ENCODE peak calls at places on chromosomes 4 and X, in ten cellular contexts. D, S, U, B, F, L, G, H, V and W are unnamed samples.

GRCh38 chrX:24371391-24371972 is 11.0 kb downstream of the SUPT20HL1 start:
- DNase-seq in F (peak; percentile 56), U (peak; percentile 28), V (peak; percentile 18), S (peak; percentile 74), G (peak; percentile 44), D (peak; percentile 32), B (peak; percentile 30), L (peak; percentile 48), H (peak; percentile 20), W (peak; percentile 67)

GRCh38 chr4:66926687-66927086 is 618.6 kb downstream of the CENPC start:
- DNase-seq in U (no peak), H (no peak), G (no peak), V (no peak), S (no peak), D (no peak), B (no peak), L (no peak), F (no peak), W (no peak)

GRCh38 chr4:69025191-69025998 is 70.9 kb upstream of the UGT2B7 start:
- DNase-seq in F (no peak), D (no peak), L (no peak), H (no peak), G (no peak), S (no peak), U (no peak), B (no peak), V (no peak), W (peak; percentile 12)

GRCh38 chr4:125703443-125703842 is 388.7 kb downstream of the FAT4 start:
- DNase-seq in B (no peak), G (no peak), H (no peak), S (no peak), U (peak; percentile 40), L (peak; percentile 50), V (no peak), D (no peak), F (no peak), W (peak; percentile 73)

GRCh38 chr4:66489370-66489769 is 819.1 kb upstream of the EPHA5 start:
- DNase-seq in H (no peak), G (no peak), V (no peak), F (no peak), D (no peak), L (peak; percentile 32), S (no peak), B (no peak), U (no peak), W (peak; percentile 23)

GRCh38 chrX:70433848-70434351 is 10.7 kb upstream of the DLG3 start:
- DNase-seq in B (peak; percentile 57), U (no peak), F (peak; percentile 65), V (no peak), H (peak; percentile 61), S (peak; percentile 71), G (peak; percentile 52), L (peak; percentile 58), D (peak; percentile 57), W (peak; percentile 53)

GRCh38 chr4:14529653-14530052 is 472.6 kb upstream of the CPEB2 start:
- DNase-seq in H (no peak), F (peak; percentile 44), V (no peak), D (no peak), S (no peak), B (no peak), L (no peak), U (no peak), G (no peak), W (peak; percentile 56)

GRCh38 chr4:105605493-105605892 is 53.1 kb downstream of the ARHGEF38 start:
- DNase-seq in V (no peak), S (no peak), F (peak; percentile 16), D (no peak), B (peak; percentile 38), L (peak; percentile 25), H (no peak), G (no peak), U (no peak), W (peak; percentile 77)

GRCh38 chr4:184477201-184477999 is 3.0 kb upstream of the IRF2 start:
- DNase-seq in B (no peak), S (no peak), V (no peak), L (no peak), G (no peak), F (no peak), H (no peak), U (peak; percentile 14), D (peak; percentile 98), W (no peak)

GRCh38 chr4:112082954-112083586 is 62.2 kb upstream of the FAM241A start:
- DNase-seq in L (peak; percentile 61), U (peak; percentile 80), V (peak; percentile 7), B (no peak), H (no peak), D (no peak), F (peak; percentile 80), G (no peak), S (no peak), W (peak; percentile 78)